ENCODE peak calls at places on chromosomes 16 and 17, in six cellular contexts. R is heart right ventricle, Y is GM13976, H is uterus, G is glutamatergic neuron, L is thoracic aorta. V is an unnamed sample.

GRCh38 chr17:8941520-8941919 is 24.0 kb downstream of the PIK3R5 start:
- DNase-seq in Y (peak), H (no peak), R (no peak), G (no peak), L (no peak), V (no peak)

GRCh38 chr17:10109146-10109545 is 89.3 kb downstream of the GAS7 start:
- DNase-seq in R (no peak), Y (no peak), L (no peak), G (no peak), H (no peak), V (no peak)

GRCh38 chr17:13544292-13544691 is 57.4 kb downstream of the HS3ST3A1 start:
- DNase-seq in L (no peak), Y (no peak), H (peak), G (no peak), R (no peak), V (peak)

GRCh38 chr17:44977065-44977464 is 9.0 kb upstream of the C1QL1 start:
- DNase-seq in Y (no peak), R (no peak), H (no peak), G (no peak), L (no peak), V (no peak)

GRCh38 chr16:54216268-54217187 is 70.1 kb downstream of the IRX3 start:
- DNase-seq in L (no peak), R (peak), G (no peak), H (peak), Y (no peak), V (no peak)

GRCh38 chr16:66427871-66428681 is 981 bp downstream of the BEAN1 start:
- DNase-seq in Y (no peak), R (peak), L (no peak), G (peak), H (no peak), V (no peak)

GRCh38 chr16:11131706-11132105 is 124.3 kb downstream of the SOCS1 start:
- DNase-seq in L (no peak), Y (no peak), G (no peak), R (peak), H (no peak), V (no peak)

GRCh38 chr16:86634290-86634689 is 55.9 kb downstream of the FOXL1 start:
- DNase-seq in H (no peak), R (no peak), Y (no peak), G (no peak), L (no peak), V (peak)

GRCh38 chr16:69378036-69378435 is 7.8 kb downstream of the TERF2 start:
- DNase-seq in R (no peak), H (no peak), L (no peak), Y (no peak), G (no peak), V (no peak)

GRCh38 chr17:28511858-28512461 is 5.8 kb downstream of the FOXN1 start:
- DNase-seq in G (no peak), L (no peak), Y (no peak), R (no peak), H (no peak), V (no peak)

GRCh38 chr16:4298761-4299522 is 16.9 kb upstream of the GLIS2 start:
- DNase-seq in R (peak), L (no peak), Y (peak), H (peak), G (peak), V (peak)

GRCh38 chr17:75814021-75814395 is 29.4 kb downstream of the UNK start:
- DNase-seq in G (no peak), H (no peak), L (no peak), Y (no peak), R (no peak), V (no peak)

GRCh38 chr16:86697715-86698114 is 119.4 kb downstream of the FOXL1 start:
- DNase-seq in H (no peak), Y (no peak), L (no peak), R (no peak), G (no peak), V (no peak)

GRCh38 chr17:41151525-41151924 is 1.9 kb upstream of the KRTAP4-5 start:
- DNase-seq in H (no peak), Y (no peak), R (no peak), L (no peak), G (no peak), V (no peak)

GRCh38 chr16:75111514-75112280 is 4.9 kb downstream of the LDHD start:
- DNase-seq in Y (peak), L (no peak), H (peak), R (no peak), G (no peak), V (no peak)

GRCh38 chr17:50201226-50201854 is at the start of gene COL1A1:
- DNase-seq in G (peak), Y (no peak), L (peak), H (peak), R (peak), V (peak)

GRCh38 chr17:3917391-3917931 is 1.2 kb upstream of the P2RX1 start:
- DNase-seq in L (no peak), Y (no peak), H (no peak), R (peak), G (no peak), V (no peak)

GRCh38 chr17:18258356-18259038 is at the start of gene FLII:
- DNase-seq in G (peak), H (no peak), R (peak), Y (peak), L (no peak), V (no peak)

GRCh38 chr17:2594657-2595085 is 1.2 kb downstream of the PAFAH1B1 start:
- DNase-seq in G (no peak), H (no peak), L (no peak), R (no peak), Y (peak), V (no peak)

GRCh38 chr16:29963021-29963743 is 1.3 kb downstream of the TMEM219 start:
- DNase-seq in R (no peak), Y (no peak), G (no peak), H (no peak), L (no peak), V (no peak)

GRCh38 chr17:38702166-38702899 is 2.7 kb upstream of the MLLT6 start:
- DNase-seq in H (peak), L (peak), Y (peak), G (peak), R (peak), V (peak)

GRCh38 chr17:67390646-67391480 is 13.8 kb downstream of the PITPNC1 start:
- DNase-seq in G (no peak), R (no peak), H (peak), Y (peak), L (no peak), V (peak)

GRCh38 chr17:63932008-63932561 is at the start of gene CD79B:
- DNase-seq in G (no peak), R (no peak), L (no peak), H (no peak), Y (peak), V (no peak)

GRCh38 chr16:81996664-81997529 is 14.4 kb downstream of the SDR42E1 start:
- DNase-seq in R (no peak), G (no peak), H (peak), L (no peak), Y (no peak), V (peak)

GRCh38 chr16:81997738-81998137 is 13.5 kb downstream of the SDR42E1 start:
- DNase-seq in H (peak), L (no peak), G (no peak), Y (no peak), R (no peak), V (peak)

GRCh38 chr16:81995651-81996050 is 15.6 kb downstream of the SDR42E1 start:
- DNase-seq in Y (no peak), R (no peak), H (no peak), G (no peak), L (no peak), V (no peak)

DNA sequence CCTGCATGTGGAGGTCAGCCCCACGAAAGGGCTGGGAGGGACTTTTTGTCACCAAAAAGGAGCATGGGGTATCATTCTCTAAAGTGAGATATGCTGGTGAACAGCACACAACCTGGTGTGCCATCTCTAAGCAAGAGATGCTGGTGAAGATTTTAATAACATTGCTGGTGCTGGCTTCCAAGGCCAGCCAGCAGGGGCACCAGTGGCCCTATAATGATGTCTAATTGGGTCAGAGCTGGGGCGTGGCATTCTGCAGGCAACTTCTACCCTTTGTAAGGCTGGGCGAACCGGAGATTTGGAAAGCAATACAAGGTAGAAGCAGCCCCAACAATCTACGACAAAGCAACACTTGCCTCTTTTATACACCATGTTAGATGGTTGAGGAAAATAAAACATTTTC is 16.8 kb downstream of the SDR42E1 start:
- DNase-seq in Y (no peak), R (no peak), L (no peak), H (no peak), G (no peak), V (no peak)
- TF ChIP-seq CTCF in Y (no peak), R (no peak), L (no peak), H (no peak), G (no peak), V (peak)

DNA sequence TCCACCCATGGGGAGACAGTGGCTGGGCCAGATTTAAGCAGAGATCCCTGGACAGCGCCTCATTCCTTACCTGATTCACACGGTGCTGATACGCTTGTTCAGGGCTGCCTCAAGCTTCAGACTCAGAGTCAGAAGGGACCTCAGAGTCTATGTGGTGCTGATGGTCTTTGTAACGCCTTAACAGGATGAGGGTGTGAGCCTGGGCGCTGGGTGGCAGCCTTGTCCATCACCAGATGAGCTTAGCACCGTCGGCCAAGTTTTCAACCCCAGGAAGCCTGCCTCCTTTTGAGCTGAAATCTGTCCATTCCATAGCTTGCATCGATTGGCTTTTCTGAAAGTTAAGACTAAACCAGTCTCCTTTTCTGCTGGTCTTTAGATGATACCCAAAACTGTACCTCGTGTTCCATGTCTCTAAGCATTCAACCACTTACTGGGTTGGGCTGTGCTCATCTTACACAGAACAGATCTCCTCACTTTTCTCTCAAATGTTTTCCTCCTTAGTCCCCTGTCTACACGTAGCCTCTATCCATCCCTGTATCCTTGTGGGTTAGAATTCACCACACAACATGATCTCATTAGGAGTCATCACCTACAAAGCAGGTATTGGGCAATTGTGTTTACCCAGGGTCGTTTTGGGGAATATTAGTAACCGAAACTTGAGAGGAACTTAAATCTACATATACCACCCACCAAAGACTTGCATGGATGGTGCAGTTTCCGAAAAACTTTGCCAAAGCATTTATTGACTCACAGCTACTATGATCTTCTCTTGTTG is 573.4 kb downstream of the CDH13 start:
- DNase-seq in L (no peak), H (no peak), R (peak), G (no peak), Y (no peak), V (no peak)
- TF ChIP-seq CTCF in L (no peak), H (no peak), R (peak), G (no peak), Y (no peak), V (no peak)

DNA sequence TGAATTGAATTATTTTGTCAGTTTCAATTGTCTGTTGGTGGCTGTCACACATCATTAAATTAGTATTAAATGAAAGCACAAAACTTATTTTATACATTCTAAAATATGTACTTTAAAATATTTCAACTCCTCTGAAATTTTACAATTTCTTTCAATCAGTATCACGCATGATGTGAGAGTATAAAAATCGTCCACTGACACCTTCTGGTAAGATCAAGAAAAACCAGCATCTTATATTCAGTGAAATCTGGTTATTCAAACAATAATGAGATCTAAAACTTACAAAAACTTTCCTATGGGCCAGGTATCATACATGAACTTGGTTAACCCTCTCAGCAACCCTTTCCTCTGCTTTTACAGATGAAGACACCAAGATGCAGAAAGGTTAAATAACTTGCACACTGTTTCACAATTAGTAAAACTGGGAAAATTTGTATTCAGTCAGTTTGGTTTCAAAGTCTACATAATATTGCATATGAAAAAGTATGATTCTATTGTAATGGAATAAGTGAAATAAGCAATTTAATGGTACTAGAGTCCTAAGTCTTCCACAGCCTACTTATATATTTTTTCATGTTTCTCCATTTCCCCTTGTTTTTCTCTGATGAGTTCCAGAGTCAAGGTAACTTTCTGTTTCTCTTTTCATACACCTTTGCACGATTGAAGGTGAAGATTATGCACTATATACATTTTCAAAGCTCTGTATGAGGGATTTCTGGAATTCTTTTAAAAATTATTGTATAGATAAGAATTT is 58.7 kb downstream of the EFCAB5 start:
- DNase-seq in R (no peak), L (no peak), Y (no peak), G (no peak), H (no peak), V (no peak)
- TF ChIP-seq CTCF in R (no peak), L (no peak), Y (no peak), G (no peak), H (no peak), V (peak)

GRCh38 chr17:21287703-21288449 is 3.4 kb downstream of the MAP2K3 start:
- DNase-seq in H (peak), G (no peak), L (peak), Y (peak), R (peak), V (peak)
- TF ChIP-seq CTCF in H (no peak), G (no peak), L (no peak), Y (no peak), R (no peak), V (peak)

DNA sequence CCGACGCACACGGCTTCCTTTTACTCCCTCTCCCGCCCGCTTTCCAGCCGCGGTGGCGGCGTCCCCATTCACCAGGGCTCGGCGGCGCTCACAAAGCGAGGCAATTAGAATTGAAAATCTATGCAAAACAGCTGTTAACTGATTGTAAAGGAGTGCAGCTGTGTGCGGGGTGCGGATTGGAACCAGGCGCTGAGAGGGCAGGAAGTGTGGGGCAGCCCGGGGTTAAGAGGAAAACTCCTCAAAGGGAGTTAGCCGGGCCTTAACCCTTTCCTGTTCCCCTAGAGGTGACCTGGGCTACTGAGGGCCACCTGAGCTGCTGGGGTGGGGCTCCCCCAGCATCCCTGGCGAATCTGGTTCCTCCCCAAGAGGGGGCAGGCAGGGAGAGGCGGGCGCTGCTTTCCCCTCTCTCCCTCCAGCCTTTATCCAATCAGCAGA is 5.8 kb upstream of the GSE1 start:
- DNase-seq in L (no peak), G (peak), Y (no peak), H (no peak), R (no peak), V (no peak)
- TF ChIP-seq CTCF in L (no peak), G (peak), Y (no peak), H (no peak), R (no peak), V (no peak)

GRCh38 chr17:81345211-81346089 is 49.8 kb upstream of the BAHCC1 start:
- DNase-seq in L (peak), Y (peak), R (peak), G (peak), H (peak), V (peak)
- TF ChIP-seq CTCF in L (peak), Y (no peak), R (peak), G (no peak), H (no peak), V (peak)

V was measured in HFFc6.